ENCODE peak calls at places on chromosomes 13 and 19, in six cellular contexts. One of them, this sample, is unnamed.

GRCh38 chr13:74771964-74772363 is 637.8 kb upstream of the KLF12 start:
- DNase-seq in neuronal stem cell: no peak
- DNase-seq in IMR-90: peak; percentile 87
- DNase-seq in mesenchymal stem cell: peak; percentile 63
- DNase-seq in H1: no peak
- DNase-seq in trophoblast cell: no peak
- DNase-seq in this sample: no peak

GRCh38 chr19:29084266-29084665 is 128.7 kb downstream of the UQCRFS1 start:
- DNase-seq in neuronal stem cell: no peak
- DNase-seq in IMR-90: no peak
- DNase-seq in mesenchymal stem cell: no peak
- DNase-seq in H1: no peak
- DNase-seq in trophoblast cell: no peak
- DNase-seq in this sample: peak; percentile 65

GRCh38 chr19:57269515-57270250 is 10.6 kb upstream of the ZNF460 start:
- DNase-seq in neuronal stem cell: no peak
- DNase-seq in IMR-90: peak; percentile 96
- DNase-seq in mesenchymal stem cell: peak; percentile 86
- DNase-seq in H1: no peak
- DNase-seq in trophoblast cell: no peak
- DNase-seq in this sample: no peak

GRCh38 chr19:33193864-33194362 is at the start of gene LRP3:
- DNase-seq in neuronal stem cell: no peak
- DNase-seq in IMR-90: peak; percentile 11
- DNase-seq in mesenchymal stem cell: peak; percentile 34
- DNase-seq in H1: no peak
- DNase-seq in trophoblast cell: no peak
- DNase-seq in this sample: no peak

GRCh38 chr13:98254541-98254940 is 77.5 kb upstream of the RNF113B start:
- DNase-seq in neuronal stem cell: no peak
- DNase-seq in IMR-90: peak; percentile 86
- DNase-seq in mesenchymal stem cell: peak; percentile 71
- DNase-seq in H1: no peak
- DNase-seq in trophoblast cell: no peak
- DNase-seq in this sample: no peak

GRCh38 chr13:82364525-82364924 is 1517.7 kb downstream of the SLITRK1 start:
- DNase-seq in neuronal stem cell: no peak
- DNase-seq in IMR-90: no peak
- DNase-seq in mesenchymal stem cell: no peak
- DNase-seq in H1: no peak
- DNase-seq in trophoblast cell: no peak
- DNase-seq in this sample: no peak

GRCh38 chr13:104143760-104144406 is 1077.7 kb upstream of the SLC10A2 start:
- DNase-seq in neuronal stem cell: no peak
- DNase-seq in IMR-90: no peak
- DNase-seq in mesenchymal stem cell: peak; percentile 7
- DNase-seq in H1: no peak
- DNase-seq in trophoblast cell: no peak
- DNase-seq in this sample: peak; percentile 29

GRCh38 chr19:39582442-39582841 is 19.9 kb upstream of the LGALS13 start:
- DNase-seq in neuronal stem cell: no peak
- DNase-seq in IMR-90: no peak
- DNase-seq in mesenchymal stem cell: no peak
- DNase-seq in H1: no peak
- DNase-seq in trophoblast cell: no peak
- DNase-seq in this sample: no peak

GRCh38 chr13:26509491-26509890 is 48.0 kb upstream of the WASF3 start:
- DNase-seq in neuronal stem cell: no peak
- DNase-seq in IMR-90: no peak
- DNase-seq in mesenchymal stem cell: no peak
- DNase-seq in H1: no peak
- DNase-seq in trophoblast cell: no peak
- DNase-seq in this sample: no peak

GRCh38 chr19:5593245-5593962 is 25.7 kb upstream of the TINCR start:
- DNase-seq in neuronal stem cell: no peak
- DNase-seq in IMR-90: no peak
- DNase-seq in mesenchymal stem cell: no peak
- DNase-seq in H1: no peak
- DNase-seq in trophoblast cell: no peak
- DNase-seq in this sample: no peak
- H3K4me1 ChIP-seq in neuronal stem cell: no peaks in the 10 kb centered on the region
- H3K4me1 ChIP-seq in IMR-90: no peaks in the 10 kb centered on the region
- H3K4me1 ChIP-seq in mesenchymal stem cell: peaks cover 14% of the 10 kb centered on the region
- H3K4me1 ChIP-seq in H1: no peaks in the 10 kb centered on the region
- H3K4me1 ChIP-seq in trophoblast cell: no peaks in the 10 kb centered on the region
- H3K4me1 ChIP-seq in this sample: no peaks in the 10 kb centered on the region

DNA sequence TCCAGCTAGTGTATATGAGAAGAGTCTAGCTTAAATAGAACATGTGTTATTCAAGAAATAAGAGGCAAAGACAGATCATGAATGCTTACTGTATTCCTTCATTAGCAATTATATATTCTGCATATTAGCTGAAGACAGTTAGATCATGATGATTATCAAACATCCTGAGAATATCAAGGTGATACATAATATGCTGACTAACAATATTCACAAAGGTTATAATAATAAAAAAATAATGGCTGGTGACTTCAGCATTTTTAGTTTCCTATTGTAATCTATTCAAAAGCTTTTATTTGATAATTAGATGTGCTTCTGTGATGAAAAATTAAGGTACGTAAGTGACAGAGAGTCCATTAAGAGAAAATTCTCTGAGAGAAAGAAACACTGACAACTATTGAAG is 511.4 kb downstream of the PCDH17 start:
- DNase-seq in neuronal stem cell: no peak
- DNase-seq in IMR-90: no peak
- DNase-seq in mesenchymal stem cell: no peak
- DNase-seq in H1: no peak
- DNase-seq in trophoblast cell: no peak
- DNase-seq in this sample: no peak
- H3K14ac ChIP-seq in neuronal stem cell: no peak overlapping the region
- H3K14ac ChIP-seq in IMR-90: no peak overlapping the region
- H3K14ac ChIP-seq in mesenchymal stem cell: no peak overlapping the region
- H3K14ac ChIP-seq in H1: no peak overlapping the region
- H3K14ac ChIP-seq in trophoblast cell: no peak overlapping the region
- H3K14ac ChIP-seq in this sample: no peak overlapping the region

DNA sequence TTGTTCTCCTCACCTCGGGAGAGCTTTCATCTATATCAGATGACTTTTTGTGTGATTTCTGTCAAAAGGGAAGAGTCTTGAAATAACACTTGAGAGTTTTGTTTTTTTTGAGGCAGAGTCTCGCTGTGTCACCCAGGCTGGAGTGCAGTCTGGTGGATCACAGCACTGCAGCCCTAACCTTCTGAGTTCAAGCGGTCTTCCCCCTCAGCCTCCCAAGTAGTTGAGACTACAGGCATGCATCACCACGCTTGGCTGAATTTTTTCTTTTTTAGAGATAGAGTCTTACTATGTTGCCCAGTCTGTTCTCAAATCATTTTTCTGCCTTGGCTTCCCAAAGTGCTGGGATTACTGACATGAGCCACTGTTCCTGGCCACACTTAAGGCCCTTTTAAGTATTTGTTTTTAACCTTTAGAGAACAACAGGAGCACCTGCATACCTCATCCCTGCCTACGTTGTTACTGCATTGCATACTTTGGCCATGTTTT is 11.4 kb downstream of the NDFIP2 start:
- DNase-seq in neuronal stem cell: no peak
- DNase-seq in IMR-90: peak; percentile 13
- DNase-seq in mesenchymal stem cell: peak; percentile 63
- DNase-seq in H1: no peak
- DNase-seq in trophoblast cell: peak; percentile 33
- DNase-seq in this sample: peak; percentile 31
- H4K8ac ChIP-seq in neuronal stem cell: no peak overlapping the region
- H4K8ac ChIP-seq in IMR-90: no peak overlapping the region
- H4K8ac ChIP-seq in mesenchymal stem cell: no peak overlapping the region
- H4K8ac ChIP-seq in H1: no peak overlapping the region
- H4K8ac ChIP-seq in trophoblast cell: no peak overlapping the region
- H4K8ac ChIP-seq in this sample: no peak overlapping the region

DNA sequence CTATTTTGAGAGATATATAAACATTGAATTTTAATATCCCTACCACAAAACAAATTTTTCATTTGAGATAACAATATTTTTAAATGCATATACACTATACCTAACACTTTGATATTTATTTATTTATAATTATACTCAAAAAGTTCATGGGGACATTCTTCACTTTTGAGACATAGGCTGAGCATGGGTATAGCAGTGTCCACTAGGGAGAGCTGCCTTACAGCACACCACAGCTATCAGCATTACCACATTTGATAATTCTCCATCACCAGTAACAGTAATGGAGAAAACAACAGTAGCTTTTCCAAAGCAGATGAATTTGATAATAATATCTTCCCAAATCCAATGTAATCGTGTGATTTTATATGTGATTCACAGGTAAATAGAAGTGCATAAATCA is 626.1 kb downstream of the DACH1 start:
- DNase-seq in neuronal stem cell: no peak
- DNase-seq in IMR-90: no peak
- DNase-seq in mesenchymal stem cell: peak; percentile 46
- DNase-seq in H1: no peak
- DNase-seq in trophoblast cell: no peak
- DNase-seq in this sample: no peak
- H3K4me1 ChIP-seq in neuronal stem cell: peaks cover 3% of the 10 kb centered on the region
- H3K4me1 ChIP-seq in IMR-90: no peaks in the 10 kb centered on the region
- H3K4me1 ChIP-seq in mesenchymal stem cell: no peaks in the 10 kb centered on the region
- H3K4me1 ChIP-seq in H1: no peaks in the 10 kb centered on the region
- H3K4me1 ChIP-seq in trophoblast cell: no peaks in the 10 kb centered on the region
- H3K4me1 ChIP-seq in this sample: no peaks in the 10 kb centered on the region

GRCh38 chr13:68816715-68817114 is 1290.9 kb upstream of the ATXN8OS start:
- DNase-seq in neuronal stem cell: no peak
- DNase-seq in IMR-90: no peak
- DNase-seq in mesenchymal stem cell: no peak
- DNase-seq in H1: no peak
- DNase-seq in trophoblast cell: no peak
- DNase-seq in this sample: no peak
- H3K14ac ChIP-seq in neuronal stem cell: no peak overlapping the region
- H3K14ac ChIP-seq in IMR-90: no peak overlapping the region
- H3K14ac ChIP-seq in mesenchymal stem cell: no peak overlapping the region
- H3K14ac ChIP-seq in H1: no peak overlapping the region
- H3K14ac ChIP-seq in trophoblast cell: no peak overlapping the region
- H3K14ac ChIP-seq in this sample: no peak overlapping the region

DNA sequence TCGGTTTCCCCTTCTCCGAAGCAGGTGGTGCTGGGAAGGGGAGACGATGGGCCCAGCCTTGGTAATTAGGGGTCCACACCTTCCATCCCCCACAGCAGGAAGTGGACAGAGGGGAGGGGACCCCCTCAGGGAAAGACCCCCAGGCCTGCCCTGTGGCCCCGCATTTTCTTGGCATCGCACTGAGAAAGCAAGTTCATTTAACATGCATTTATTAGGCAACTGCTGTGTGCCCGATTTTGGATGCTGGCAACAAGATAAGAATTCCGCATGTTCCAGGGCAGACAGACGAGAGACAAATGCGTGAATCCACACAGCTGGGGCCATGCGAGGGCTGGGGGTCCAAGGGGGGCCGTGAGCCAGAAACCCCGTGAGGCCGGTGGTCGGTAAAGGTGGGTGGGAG is 28.4 kb downstream of the ARID3A start:
- DNase-seq in neuronal stem cell: no peak
- DNase-seq in IMR-90: no peak
- DNase-seq in mesenchymal stem cell: no peak
- DNase-seq in H1: no peak
- DNase-seq in trophoblast cell: no peak
- DNase-seq in this sample: no peak
- H4K8ac ChIP-seq in neuronal stem cell: no peak overlapping the region
- H4K8ac ChIP-seq in IMR-90: peak overlapping the region; percentile 85
- H4K8ac ChIP-seq in mesenchymal stem cell: peak overlapping the region; percentile 93
- H4K8ac ChIP-seq in H1: peak overlapping the region; percentile 54
- H4K8ac ChIP-seq in trophoblast cell: peak overlapping the region; percentile 88
- H4K8ac ChIP-seq in this sample: no peak overlapping the region